ENCODE peak calls at places on chromosomes 2 and 18, in five cellular contexts. K is breast epithelium; M is T-helper 2 cell; B is IMR-90; S is stimulated activated CD8-positive, alpha-beta memory T cell treated with anti-CD3 and anti-CD28 coated beads, Interleukin-4, amount 100 ng/mL, for 4 hours. N is an unnamed sample.

GRCh38 chr2:134774786-134775641 is 56.2 kb upstream of the TMEM163 start:
- DNase-seq in K (no peak), M (no peak), B (no peak), S (no peak), N (no peak)

GRCh38 chr2:118085173-118086023 is 2.9 kb upstream of the INSIG2 start:
- DNase-seq in K (no peak), M (no peak), B (no peak), S (no peak), N (no peak)

GRCh38 chr18:48609820-48610815 is 71.3 kb downstream of the CTIF start:
- DNase-seq in K (peak), M (no peak), B (no peak), S (no peak), N (no peak)

GRCh38 chr2:216634317-216635148 is 1.3 kb downstream of the IGFBP2 start:
- DNase-seq in K (no peak), M (no peak), B (no peak), S (no peak), N (peak)

GRCh38 chr2:75551434-75551833 is 9.3 kb downstream of the EVA1A start:
- DNase-seq in K (no peak), M (no peak), B (no peak), S (no peak), N (no peak)

GRCh38 chr2:66494708-66495107 is 59.8 kb downstream of the MEIS1 start:
- DNase-seq in K (peak), M (no peak), B (peak), S (no peak), N (peak)

GRCh38 chr18:79525556-79526467 is 130.1 kb downstream of the NFATC1 start:
- DNase-seq in K (peak), M (no peak), B (no peak), S (no peak), N (no peak)

GRCh38 chr2:232299084-232299483 is 79.5 kb upstream of the ALPP start:
- DNase-seq in K (no peak), M (no peak), B (no peak), S (no peak), N (no peak)

GRCh38 chr2:237177986-237178385 is 92.3 kb downstream of the COPS8 start:
- DNase-seq in K (no peak), M (no peak), B (no peak), S (no peak), N (no peak)